ENCODE peak calls at places on chromosomes 7 and 10, in ten cellular contexts. E, D, N, O, T, K, J, M, B and I are unnamed samples.
A peak's percentile ranks its signal among the peaks of the same experiment; 100 is the strongest.

GRCh38 chr7:73899731-73900142 is 38.8 kb downstream of the TMEM270 start:
- DNase-seq in D (no peak), M (peak; percentile 48), T (peak; percentile 82), N (no peak), B (peak; percentile 97), O (peak; percentile 77), K (no peak), J (peak; percentile 63), E (no peak), I (no peak)

GRCh38 chr7:101631224-101631714 is 2.2 kb upstream of the MYL10 start:
- DNase-seq in J (peak; percentile 53), N (no peak), B (no peak), K (no peak), D (no peak), T (no peak), E (no peak), M (peak; percentile 72), O (no peak), I (no peak)

GRCh38 chr10:44935201-44935960 is 24.2 kb upstream of the RASSF4 start:
- DNase-seq in M (no peak), N (no peak), D (no peak), T (peak; percentile 63), B (peak; percentile 89), E (peak; percentile 23), O (peak; percentile 95), K (peak; percentile 78), J (no peak), I (no peak)

GRCh38 chr10:8430321-8430720 is 375.8 kb downstream of the GATA3 start:
- DNase-seq in D (no peak), E (no peak), J (no peak), T (no peak), B (no peak), O (no peak), M (no peak), K (no peak), N (no peak), I (no peak)

GRCh38 chr10:22345301-22346086 is at the start of gene SPAG6:
- DNase-seq in J (no peak), N (peak; percentile 23), O (no peak), D (no peak), T (no peak), E (no peak), B (peak; percentile 33), K (peak; percentile 52), M (peak; percentile 84), I (peak; percentile 80)

GRCh38 chr7:149459540-149460433 is 1.1 kb downstream of the ZNF777 start:
- DNase-seq in E (no peak), B (peak; percentile 64), N (no peak), D (no peak), M (no peak), J (no peak), T (no peak), K (no peak), O (no peak), I (no peak)

GRCh38 chr10:63699785-63700184 is 178.6 kb downstream of the REEP3 start:
- DNase-seq in J (no peak), N (no peak), K (no peak), B (peak; percentile 76), E (no peak), T (peak; percentile 51), M (peak; percentile 66), D (no peak), O (peak; percentile 59), I (no peak)

GRCh38 chr10:120131183-120131582 is 238.7 kb downstream of the SEC23IP start:
- DNase-seq in O (no peak), B (peak; percentile 22), E (peak; percentile 9), M (no peak), K (no peak), T (no peak), D (no peak), J (no peak), N (no peak), I (no peak)

GRCh38 chr10:96863922-96864543 is 31.9 kb downstream of the LCOR start:
- DNase-seq in O (peak; percentile 40), D (no peak), N (no peak), K (no peak), M (no peak), B (peak; percentile 73), E (peak; percentile 74), T (no peak), J (peak; percentile 95), I (no peak)

GRCh38 chr10:100888957-100889356 is 23.8 kb upstream of the SLF2 start:
- DNase-seq in T (no peak), D (no peak), J (no peak), O (no peak), K (no peak), E (peak; percentile 21), M (no peak), N (no peak), B (peak; percentile 31), I (no peak)

GRCh38 chr10:100828744-100829102 is 83.3 kb downstream of the PAX2 start:
- DNase-seq in N (no peak), M (no peak), B (peak; percentile 20), J (no peak), K (no peak), E (no peak), T (no peak), O (no peak), D (no peak), I (no peak)

GRCh38 chr7:80671744-80672143 is 33.3 kb downstream of the CD36 start:
- DNase-seq in O (no peak), E (no peak), N (no peak), M (no peak), J (no peak), T (no peak), K (no peak), B (no peak), D (no peak), I (no peak)

GRCh38 chr10:113337142-113337541 is 215.7 kb upstream of the HABP2 start:
- DNase-seq in M (no peak), O (no peak), B (peak; percentile 53), K (no peak), D (no peak), E (no peak), J (no peak), T (no peak), N (no peak), I (no peak)

GRCh38 chr10:95756061-95756751 is at the start of gene ENTPD1:
- DNase-seq in D (no peak), N (no peak), J (no peak), O (peak; percentile 12), M (peak; percentile 49), E (no peak), T (peak; percentile 12), B (no peak), K (no peak), I (no peak)

DNA sequence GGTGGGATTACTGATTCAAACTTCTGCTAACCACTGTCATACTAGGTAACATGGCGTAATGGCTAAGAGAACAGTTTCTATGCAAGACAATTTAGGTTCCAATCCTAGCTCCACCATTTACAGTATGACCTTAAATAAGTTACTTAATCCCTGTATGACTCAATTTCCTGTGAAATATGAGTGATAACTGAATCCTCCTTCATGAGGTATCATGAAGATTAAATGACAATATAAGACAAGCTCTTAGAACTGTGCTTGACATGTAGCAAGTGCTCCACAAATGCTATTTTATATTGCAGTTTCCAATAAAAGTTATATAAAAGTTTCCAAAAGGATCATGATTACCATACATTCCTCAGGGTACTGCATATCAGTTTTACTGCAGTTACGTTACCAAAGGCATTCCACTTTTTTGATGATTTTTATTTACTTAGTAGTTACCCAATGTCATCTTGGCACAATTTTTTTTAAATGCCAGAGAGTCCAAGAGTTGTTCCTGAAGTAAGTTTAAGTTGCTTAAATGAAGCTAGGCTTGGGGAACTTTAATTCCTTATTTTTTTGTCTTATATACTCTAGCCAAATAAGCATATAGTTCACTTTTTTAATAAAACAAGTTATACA is 7.1 kb downstream of the DOCK4 start:
- DNase-seq in J (peak; percentile 52), O (peak; percentile 54), D (no peak), T (no peak), K (no peak), B (peak; percentile 40), N (no peak), M (no peak), E (peak; percentile 35), I (no peak)
- H3K4me1 ChIP-seq in J (peaks cover 17% of the 10 kb centered on the region), O (peaks cover 3% of the 10 kb centered on the region), D (peaks cover 4% of the 10 kb centered on the region), T (no peaks in the 10 kb centered on the region), K (peaks cover 55% of the 10 kb centered on the region), B (peaks cover 25% of the 10 kb centered on the region), N (peaks cover 9% of the 10 kb centered on the region), M (no peaks in the 10 kb centered on the region), E (peaks cover 61% of the 10 kb centered on the region), I (peaks cover 42% of the 10 kb centered on the region)

DNA sequence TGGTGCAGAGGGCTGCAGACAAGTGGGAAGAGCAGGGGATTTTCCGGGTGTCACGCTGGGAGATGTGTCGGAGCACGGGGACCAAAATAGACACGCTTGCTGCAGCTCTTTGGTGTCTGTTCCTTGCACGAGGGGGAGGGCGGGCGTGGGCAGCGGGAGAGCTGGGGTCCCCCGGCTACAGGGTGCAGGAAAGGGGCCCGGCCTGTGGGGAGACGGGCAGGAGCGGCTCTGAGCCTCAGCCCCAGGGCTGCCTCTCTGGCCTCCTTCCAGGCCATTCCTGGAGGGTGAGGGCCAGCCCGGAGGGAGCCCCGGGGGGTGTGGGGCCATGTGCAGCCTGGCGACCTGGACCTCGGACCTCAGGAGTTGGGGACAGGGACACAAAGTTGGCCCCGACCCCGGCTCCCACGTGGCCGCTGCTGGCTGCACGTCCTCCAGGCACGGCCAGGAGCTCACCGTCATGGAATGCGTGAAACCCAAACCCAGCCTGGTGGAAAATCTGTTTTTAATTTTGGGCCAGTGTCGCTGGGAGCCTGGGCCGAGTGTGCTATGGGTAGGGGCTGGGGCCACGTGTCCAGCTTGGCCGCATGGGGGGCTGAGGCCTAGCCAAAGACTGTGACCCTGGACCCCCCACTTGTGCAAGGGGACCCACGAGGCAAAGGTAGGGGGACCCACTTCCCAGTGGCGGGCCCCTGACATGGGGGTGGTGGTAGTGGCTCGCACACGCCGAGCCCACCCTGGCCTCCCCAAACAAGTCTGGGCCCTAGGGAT is 6.6 kb downstream of the TTYH3 start:
- DNase-seq in B (peak; percentile 92), K (peak; percentile 73), J (no peak), M (peak; percentile 86), O (peak; percentile 71), T (peak; percentile 36), E (no peak), D (no peak), N (no peak), I (no peak)
- H3K4me3 ChIP-seq in B (peak overlapping the region; percentile 23), K (peak overlapping the region; percentile 27), J (no peak overlapping the region), M (no peak overlapping the region), O (no peak overlapping the region), T (no peak overlapping the region), E (no peak overlapping the region), D (no peak overlapping the region), N (no peak overlapping the region), I (no peak overlapping the region)

GRCh38 chr10:124675824-124676223 is 68.4 kb downstream of the FAM53B start:
- DNase-seq in T (no peak), M (no peak), E (no peak), N (no peak), J (no peak), K (no peak), D (no peak), O (no peak), B (no peak), I (no peak)
- H3K9me3 ChIP-seq in T (no peaks in the 10 kb centered on the region), M (no peaks in the 10 kb centered on the region), E (no peaks in the 10 kb centered on the region), N (no peaks in the 10 kb centered on the region), J (no peaks in the 10 kb centered on the region), K (no peaks in the 10 kb centered on the region), D (no peaks in the 10 kb centered on the region), O (no peaks in the 10 kb centered on the region), B (no peaks in the 10 kb centered on the region), I (no peaks in the 10 kb centered on the region)

DNA sequence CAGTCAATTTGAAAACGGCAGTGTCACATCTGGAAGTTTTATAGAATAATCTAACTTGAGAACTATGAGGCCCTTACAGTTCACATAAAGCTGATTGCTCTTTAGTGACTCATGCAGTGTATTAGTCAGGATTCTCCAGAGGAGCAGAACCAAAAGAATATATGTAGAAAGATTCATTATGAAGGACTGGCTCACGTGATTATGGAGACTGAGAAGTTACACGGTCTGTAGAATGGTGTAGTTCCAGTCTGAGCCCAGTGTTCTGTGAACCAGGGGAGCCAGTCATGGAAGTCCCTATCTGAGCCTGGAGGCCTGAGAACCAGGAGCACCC is 21.5 kb downstream of the RBM33 start:
- DNase-seq in D (no peak), N (no peak), E (peak; percentile 32), J (no peak), K (no peak), O (peak; percentile 93), M (no peak), T (no peak), B (peak; percentile 92), I (no peak)
- H3K4me1 ChIP-seq in D (peaks cover 10% of the 10 kb centered on the region), N (peaks cover 23% of the 10 kb centered on the region), E (peaks cover 24% of the 10 kb centered on the region), J (no peaks in the 10 kb centered on the region), K (peaks cover 68% of the 10 kb centered on the region), O (peaks cover 12% of the 10 kb centered on the region), M (peaks cover 14% of the 10 kb centered on the region), T (peaks cover 32% of the 10 kb centered on the region), B (peaks cover 41% of the 10 kb centered on the region), I (peaks cover 80% of the 10 kb centered on the region)